ENCODE peak calls at places on chromosomes 12 and 14, in eight cellular contexts. C is astrocyte, H is pancreas, N is MCF 10A, L is Calu3, K is tibial artery, E is GM12865, Q is foreskin keratinocyte. O is an unnamed sample.
A peak's percentile ranks its signal among the peaks of the same experiment; 100 is the strongest.

GRCh38 chr12:4450551-4451112 is 5.0 kb upstream of the FGF6 start:
- DNase-seq in C (no peak), H (no peak), N (no peak), L (no peak), K (no peak), E (no peak), Q (no peak), O (no peak)

GRCh38 chr12:14239350-14239934 is 126.0 kb upstream of the ATF7IP start:
- DNase-seq in C (peak; percentile 57), H (peak; percentile 12), N (no peak), L (peak; percentile 60), K (no peak), E (peak; percentile 86), Q (peak; percentile 50), O (peak; percentile 47)

GRCh38 chr12:124928095-124928911 is 13.9 kb upstream of the UBC start:
- DNase-seq in C (peak; percentile 94), H (peak; percentile 63), N (peak; percentile 98), L (peak; percentile 95), K (peak; percentile 81), E (peak; percentile 78), Q (peak; percentile 100), O (no peak)

GRCh38 chr12:54641089-54641488 is 6.4 kb upstream of the LACRT start:
- DNase-seq in C (no peak), H (no peak), N (no peak), L (no peak), K (no peak), E (no peak), Q (no peak), O (no peak)

GRCh38 chr12:132747395-132747794 is 14.2 kb downstream of the ANKLE2 start:
- DNase-seq in C (no peak), H (no peak), N (no peak), L (no peak), K (no peak), E (no peak), Q (no peak), O (no peak)

GRCh38 chr12:24596768-24597388 is 352.0 kb downstream of the BCAT1 start:
- DNase-seq in C (peak; percentile 30), H (no peak), N (peak; percentile 54), L (no peak), K (no peak), E (peak; percentile 33), Q (peak; percentile 32), O (peak; percentile 20)

GRCh38 chr12:25436206-25436912 is 116.7 kb downstream of the LMNTD1 start:
- DNase-seq in C (peak; percentile 63), H (peak; percentile 18), N (peak; percentile 81), L (peak; percentile 45), K (no peak), E (peak; percentile 78), Q (peak; percentile 37), O (peak; percentile 61)

GRCh38 chr14:71142375-71143038 is 235.2 kb downstream of the PCNX1 start:
- DNase-seq in C (peak; percentile 100), H (no peak), N (peak; percentile 67), L (no peak), K (no peak), E (peak; percentile 63), Q (peak; percentile 98), O (peak; percentile 39)

GRCh38 chr14:93430889-93431670 is at the start of gene UNC79:
- DNase-seq in C (peak; percentile 6), H (peak; percentile 81), N (peak; percentile 2), L (no peak), K (no peak), E (no peak), Q (no peak), O (no peak)

GRCh38 chr14:76151398-76152332 is at the start of gene GPATCH2L:
- DNase-seq in C (peak; percentile 69), H (peak; percentile 94), N (peak; percentile 93), L (peak; percentile 96), K (peak; percentile 97), E (peak; percentile 94), Q (peak; percentile 79), O (peak; percentile 99)

GRCh38 chr12:75960086-75960910 is 71.3 kb downstream of the PHLDA1 start:
- DNase-seq in C (no peak), H (peak; percentile 89), N (no peak), L (peak; percentile 79), K (no peak), E (no peak), Q (no peak), O (peak; percentile 32)

GRCh38 chr14:49033131-49033530 is 553.0 kb downstream of the RPS29 start:
- DNase-seq in C (no peak), H (no peak), N (no peak), L (no peak), K (no peak), E (no peak), Q (no peak), O (no peak)

GRCh38 chr12:10381912-10382628 is 7.8 kb downstream of the KLRK1 start:
- DNase-seq in C (no peak), H (no peak), N (no peak), L (no peak), K (no peak), E (no peak), Q (no peak), O (no peak)

GRCh38 chr14:61570961-61571299 is 124.4 kb upstream of the HIF1A start:
- DNase-seq in C (no peak), H (no peak), N (no peak), L (no peak), K (no peak), E (no peak), Q (no peak), O (no peak)

GRCh38 chr12:40314927-40315326 is 90.1 kb downstream of the LRRK2 start:
- DNase-seq in C (no peak), H (no peak), N (no peak), L (no peak), K (no peak), E (peak; percentile 1), Q (no peak), O (no peak)

GRCh38 chr12:40313928-40314327 is 89.1 kb downstream of the LRRK2 start:
- DNase-seq in C (no peak), H (no peak), N (no peak), L (no peak), K (no peak), E (peak; percentile 52), Q (no peak), O (peak; percentile 18)

GRCh38 chr12:40315375-40315774 is 90.6 kb downstream of the LRRK2 start:
- DNase-seq in C (no peak), H (no peak), N (no peak), L (no peak), K (no peak), E (no peak), Q (no peak), O (no peak)

GRCh38 chr12:40312196-40312595 is 87.4 kb downstream of the LRRK2 start:
- DNase-seq in C (no peak), H (no peak), N (no peak), L (no peak), K (no peak), E (no peak), Q (peak; percentile 48), O (no peak)

DNA sequence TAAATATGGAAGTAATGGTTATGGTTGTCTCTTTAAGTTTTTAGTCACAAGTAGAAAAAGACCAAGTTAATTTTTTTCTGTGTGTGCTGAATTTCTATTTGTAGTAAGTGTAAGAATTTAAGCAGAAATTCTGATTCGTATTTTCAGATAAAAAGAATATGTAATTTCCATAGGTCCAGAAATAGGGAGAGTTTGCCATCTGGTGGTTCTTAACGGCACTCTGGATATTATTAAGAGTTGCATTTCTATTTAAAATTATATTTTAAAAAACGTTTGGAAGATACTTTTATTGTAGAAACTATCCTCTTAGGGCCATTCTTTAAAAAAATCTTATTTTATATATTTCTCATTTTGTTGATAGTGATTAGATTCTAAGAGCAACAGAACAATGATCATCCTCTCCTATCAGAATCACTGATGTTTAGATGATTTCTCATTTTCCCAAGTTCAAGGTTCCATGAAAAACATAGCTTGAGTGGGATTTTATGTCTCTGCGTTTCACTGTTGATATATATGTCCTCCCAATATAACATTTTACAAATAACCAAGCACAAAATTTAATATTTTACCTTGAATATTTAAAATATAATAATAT is 88.3 kb downstream of the LRRK2 start:
- DNase-seq in C (peak; percentile 2), H (no peak), N (peak; percentile 34), L (peak; percentile 1), K (no peak), E (peak; percentile 26), Q (no peak), O (no peak)
- TF ChIP-seq CTCF in C (peak; percentile 43), H (peak; percentile 22), N (peak; percentile 61), L (peak; percentile 11), K (peak; percentile 45), E (peak; percentile 23), Q (peak; percentile 84), O (peak; percentile 20)

GRCh38 chr14:84209021-84209420 is 1320.9 kb upstream of the FLRT2 start:
- DNase-seq in C (no peak), H (no peak), N (peak; percentile 13), L (no peak), K (no peak), E (no peak), Q (peak; percentile 17), O (no peak)
- TF ChIP-seq CTCF in C (no peak), H (no peak), N (no peak), L (no peak), K (no peak), E (no peak), Q (no peak), O (no peak)

DNA sequence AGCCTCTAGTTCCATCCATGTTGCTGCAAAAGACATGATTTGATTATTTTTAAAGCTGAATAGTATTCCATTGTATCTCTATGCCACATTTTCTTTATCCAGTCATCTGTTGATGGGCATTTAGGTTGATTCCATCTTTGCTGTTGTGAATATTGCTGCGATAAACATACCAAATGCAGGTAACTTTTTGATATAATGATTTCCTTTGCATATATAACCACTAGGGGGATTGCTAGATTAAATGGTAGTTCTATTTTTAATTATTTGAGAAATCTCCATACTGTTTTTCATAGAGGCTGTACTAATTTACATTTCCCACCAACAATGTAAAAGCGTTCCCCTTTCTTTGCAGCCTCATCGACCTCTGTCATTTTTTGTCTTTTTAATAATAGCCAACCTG is 342.5 kb downstream of the MDGA2 start:
- DNase-seq in C (no peak), H (no peak), N (no peak), L (no peak), K (no peak), E (no peak), Q (no peak), O (no peak)
- TF ChIP-seq CTCF in C (no peak), H (no peak), N (no peak), L (no peak), K (no peak), E (no peak), Q (no peak), O (no peak)

GRCh38 chr14:104094709-104095425 is 9.4 kb downstream of the ASPG start:
- DNase-seq in C (no peak), H (peak; percentile 45), N (peak; percentile 56), L (peak; percentile 87), K (no peak), E (peak; percentile 54), Q (no peak), O (peak; percentile 86)
- TF ChIP-seq CTCF in C (peak; percentile 43), H (peak; percentile 97), N (peak; percentile 95), L (peak; percentile 87), K (peak; percentile 81), E (peak; percentile 89), Q (peak; percentile 90), O (peak; percentile 87)

O was measured in GM10248.